ENCODE peak calls at places on chromosomes 7 and 10, in eight cellular contexts. W is cardiac fibroblast, G is breast epithelium, Q is stomach, X is IMR-90, H is tibial artery, M is WTC11, F is activated T-cell treated with anti-CD3 and anti-CD28 coated beads for 1 hour. E is an unnamed sample.

GRCh38 chr7:22639400-22639799 is 87.6 kb upstream of the IL6 start:
- DNase-seq in W (peak), G (no peak), Q (no peak), X (peak), H (no peak), M (no peak), F (no peak), E (no peak)

GRCh38 chr7:24751484-24751883 is 5.8 kb downstream of the GSDME start:
- DNase-seq in W (no peak), G (no peak), Q (no peak), X (peak), H (no peak), M (no peak), F (no peak), E (no peak)

GRCh38 chr7:76064208-76064970 is 16.5 kb downstream of the MDH2 start:
- DNase-seq in W (no peak), G (no peak), Q (no peak), X (no peak), H (no peak), M (no peak), F (no peak), E (no peak)

GRCh38 chr10:100319736-100320135 is 10.3 kb downstream of the PKD2L1 start:
- DNase-seq in W (no peak), G (no peak), Q (no peak), X (no peak), H (no peak), M (no peak), F (no peak), E (no peak)

GRCh38 chr10:22958338-22958737 is 30.5 kb downstream of the ARMC3 start:
- DNase-seq in W (peak), G (no peak), Q (no peak), X (no peak), H (no peak), M (no peak), F (no peak), E (peak)

GRCh38 chr7:98107313-98107691 is 640 bp downstream of the LMTK2 start:
- DNase-seq in W (peak), G (no peak), Q (peak), X (no peak), H (no peak), M (peak), F (no peak), E (peak)

GRCh38 chr7:129438839-129439640 is 4.8 kb downstream of the STRIP2 start:
- DNase-seq in W (peak), G (no peak), Q (no peak), X (peak), H (no peak), M (no peak), F (no peak), E (peak)

GRCh38 chr10:126062132-126063032 is 166.0 kb downstream of the FANK1 start:
- DNase-seq in W (peak), G (peak), Q (peak), X (peak), H (peak), M (no peak), F (no peak), E (peak)

GRCh38 chr7:88546808-88547207 is 212.7 kb upstream of the ZNF804B start:
- DNase-seq in W (peak), G (no peak), Q (no peak), X (no peak), H (no peak), M (peak), F (no peak), E (peak)

GRCh38 chr10:70759769-70760168 is 25.4 kb downstream of the TBATA start:
- DNase-seq in W (no peak), G (no peak), Q (no peak), X (no peak), H (no peak), M (no peak), F (no peak), E (peak)

GRCh38 chr10:13536674-13537366 is 8.0 kb upstream of the BEND7 start:
- DNase-seq in W (peak), G (no peak), Q (peak), X (peak), H (no peak), M (peak), F (no peak), E (peak)

GRCh38 chr10:3666525-3667302 is 118.3 kb downstream of the KLF6 start:
- DNase-seq in W (no peak), G (no peak), Q (peak), X (no peak), H (peak), M (no peak), F (peak), E (no peak)

GRCh38 chr7:34184466-34184865 is 279.1 kb downstream of the BMPER start:
- DNase-seq in W (no peak), G (no peak), Q (no peak), X (peak), H (no peak), M (no peak), F (no peak), E (peak)

GRCh38 chr7:85186521-85187241 is at the start of gene SEMA3D:
- DNase-seq in W (peak), G (peak), Q (peak), X (peak), H (peak), M (peak), F (no peak), E (peak)

GRCh38 chr10:15182541-15183207 is 14.2 kb upstream of the NMT2 start:
- DNase-seq in W (peak), G (no peak), Q (no peak), X (peak), H (no peak), M (no peak), F (no peak), E (peak)

GRCh38 chr7:42691030-42691639 is 220.7 kb downstream of the C7orf25 start:
- DNase-seq in W (peak), G (no peak), Q (no peak), X (peak), H (peak), M (peak), F (no peak), E (peak)

GRCh38 chr10:129909080-129909479 is 55.0 kb downstream of the EBF3 start:
- DNase-seq in W (no peak), G (no peak), Q (no peak), X (no peak), H (no peak), M (no peak), F (no peak), E (no peak)

GRCh38 chr10:75475470-75476182 is 44.2 kb downstream of the LRMDA start:
- DNase-seq in W (peak), G (no peak), Q (no peak), X (no peak), H (no peak), M (no peak), F (no peak), E (peak)

GRCh38 chr7:134165266-134165665 is 38.1 kb downstream of the LRGUK start:
- DNase-seq in W (no peak), G (no peak), Q (no peak), X (no peak), H (no peak), M (no peak), F (no peak), E (no peak)

GRCh38 chr7:74028321-74028812 is 394 bp downstream of the ELN start:
- DNase-seq in W (no peak), G (no peak), Q (no peak), X (no peak), H (no peak), M (no peak), F (no peak), E (no peak)

GRCh38 chr7:41695661-41696322 is 7.1 kb downstream of the INHBA start:
- DNase-seq in W (peak), G (no peak), Q (no peak), X (peak), H (no peak), M (no peak), F (no peak), E (peak)

GRCh38 chr7:135946289-135947055 is 30.7 kb downstream of the MTPN start:
- DNase-seq in W (no peak), G (no peak), Q (no peak), X (no peak), H (no peak), M (no peak), F (no peak), E (no peak)

GRCh38 chr10:4763960-4764428 is 62.0 kb upstream of the AKR1E2 start:
- DNase-seq in W (peak), G (no peak), Q (no peak), X (peak), H (no peak), M (no peak), F (no peak), E (peak)

GRCh38 chr7:29281782-29282541 is 87.4 kb downstream of the CHN2 start:
- DNase-seq in W (peak), G (no peak), Q (no peak), X (no peak), H (peak), M (no peak), F (no peak), E (peak)

GRCh38 chr10:13512564-13512963 is 16.2 kb downstream of the BEND7 start:
- DNase-seq in W (no peak), G (no peak), Q (no peak), X (no peak), H (no peak), M (no peak), F (no peak), E (no peak)

GRCh38 chr10:11433657-11434056 is 177.8 kb downstream of the USP6NL start:
- DNase-seq in W (no peak), G (no peak), Q (no peak), X (no peak), H (no peak), M (no peak), F (no peak), E (no peak)

GRCh38 chr7:2013381-2014311 is 219.1 kb downstream of the MAD1L1 start:
- DNase-seq in W (no peak), G (no peak), Q (no peak), X (no peak), H (peak), M (peak), F (no peak), E (no peak)

GRCh38 chr10:124737221-124737620 is 7.0 kb downstream of the FAM53B start:
- DNase-seq in W (no peak), G (no peak), Q (no peak), X (no peak), H (no peak), M (no peak), F (no peak), E (no peak)

GRCh38 chr10:48623607-48624132 is 18.8 kb upstream of the ARHGAP22 start:
- DNase-seq in W (no peak), G (no peak), Q (no peak), X (no peak), H (no peak), M (no peak), F (no peak), E (no peak)

GRCh38 chr10:5835446-5836095 is 22.3 kb upstream of the GDI2 start:
- DNase-seq in W (no peak), G (no peak), Q (no peak), X (no peak), H (no peak), M (no peak), F (no peak), E (no peak)

GRCh38 chr7:31327071-31327470 is 13.5 kb downstream of the NEUROD6 start:
- DNase-seq in W (no peak), G (no peak), Q (no peak), X (peak), H (no peak), M (no peak), F (no peak), E (no peak)

GRCh38 chr10:73406863-73407262 is 7.0 kb downstream of the ANXA7 start:
- DNase-seq in W (peak), G (no peak), Q (no peak), X (peak), H (no peak), M (no peak), F (no peak), E (peak)

GRCh38 chr7:155395176-155395797 is 62.6 kb upstream of the EN2 start:
- DNase-seq in W (no peak), G (no peak), Q (no peak), X (no peak), H (no peak), M (no peak), F (no peak), E (no peak)

GRCh38 chr10:15486404-15486803 is 115.3 kb upstream of the FAM171A1 start:
- DNase-seq in W (peak), G (no peak), Q (no peak), X (peak), H (no peak), M (no peak), F (no peak), E (peak)

GRCh38 chr10:116960066-116960465 is 44.9 kb downstream of the SHTN1 start:
- DNase-seq in W (peak), G (no peak), Q (no peak), X (peak), H (no peak), M (no peak), F (no peak), E (peak)

GRCh38 chr7:155741805-155742204 is 70.5 kb downstream of the SHH start:
- DNase-seq in W (no peak), G (no peak), Q (peak), X (no peak), H (no peak), M (no peak), F (no peak), E (no peak)

GRCh38 chr7:55105952-55106351 is 87.1 kb downstream of the EGFR start:
- DNase-seq in W (no peak), G (no peak), Q (no peak), X (no peak), H (peak), M (no peak), F (no peak), E (no peak)

GRCh38 chr10:74746813-74747212 is 79.6 kb upstream of the KAT6B start:
- DNase-seq in W (no peak), G (no peak), Q (no peak), X (no peak), H (no peak), M (no peak), F (no peak), E (no peak)

E was measured in choroid plexus epithelial cell.